ENCODE peak calls at places on chromosomes 11 and 22, in eight cellular contexts. L is IMR-90; A is body of pancreas; P is breast epithelium; Y is H9; O is Peyer's patch; X is CD8-positive, alpha-beta T cell; H is AG04450. T is an unnamed sample.

GRCh38 chr11:118635237-118635591 is 27.8 kb downstream of the PHLDB1 start:
- DNase-seq in L (no peak), A (no peak), O (no peak), X (no peak), P (no peak), H (no peak), Y (no peak), T (no peak)

GRCh38 chr11:8566613-8567210 is 27.3 kb downstream of the STK33 start:
- DNase-seq in A (no peak), H (no peak), L (peak; percentile 48), Y (no peak), P (no peak), O (no peak), X (no peak), T (no peak)

GRCh38 chr11:3626250-3626960 is 15.4 kb downstream of the ART5 start:
- DNase-seq in O (no peak), P (no peak), X (no peak), L (no peak), Y (peak; percentile 57), H (no peak), A (peak; percentile 62), T (no peak)

GRCh38 chr22:44338183-44338812 is 25.5 kb upstream of the SHISAL1 start:
- DNase-seq in H (no peak), X (no peak), L (no peak), A (no peak), Y (no peak), P (no peak), O (no peak), T (no peak)

GRCh38 chr22:38841211-38841610 is 2.6 kb downstream of the NPTXR start:
- DNase-seq in P (no peak), O (no peak), L (no peak), Y (no peak), A (peak; percentile 74), X (peak; percentile 8), H (no peak), T (no peak)

GRCh38 chr11:78199015-78199652 is 10.4 kb downstream of the USP35 start:
- DNase-seq in A (no peak), Y (no peak), H (no peak), X (no peak), L (no peak), P (peak; percentile 17), O (no peak), T (no peak)

GRCh38 chr11:131687291-131688055 is 317.1 kb downstream of the NTM start:
- DNase-seq in H (no peak), Y (no peak), O (no peak), A (no peak), X (no peak), P (no peak), L (no peak), T (no peak)

GRCh38 chr11:17036666-17037658 is 22.7 kb upstream of the PLEKHA7 start:
- DNase-seq in H (no peak), P (no peak), L (no peak), X (no peak), Y (peak; percentile 72), A (peak; percentile 71), O (no peak), T (no peak)

GRCh38 chr22:49119551-49119952 is 708.1 kb downstream of the BRD1 start:
- DNase-seq in A (peak; percentile 25), L (no peak), H (no peak), X (no peak), O (no peak), Y (peak; percentile 48), P (no peak), T (no peak)

GRCh38 chr22:36540867-36541642 is 12.1 kb upstream of the EIF3D start:
- DNase-seq in Y (no peak), L (no peak), X (no peak), H (no peak), O (no peak), P (no peak), A (no peak), T (no peak)

GRCh38 chr11:117515892-117516291 is 188.2 kb downstream of the CEP164 start:
- DNase-seq in A (no peak), H (no peak), L (no peak), P (no peak), O (no peak), Y (no peak), X (no peak), T (no peak)

GRCh38 chr11:24513837-24514594 is 17.2 kb downstream of the LUZP2 start:
- DNase-seq in Y (no peak), O (no peak), L (no peak), P (no peak), X (no peak), A (no peak), H (no peak), T (no peak)

GRCh38 chr11:102279641-102280170 is 37.6 kb upstream of the BIRC3 start:
- DNase-seq in X (no peak), P (no peak), Y (no peak), O (no peak), A (peak; percentile 48), H (peak; percentile 34), L (peak; percentile 84), T (no peak)
- H3K27ac ChIP-seq in X (no peak overlapping the region), P (peak overlapping the region; percentile 36), Y (no peak overlapping the region), O (peak overlapping the region; percentile 77), A (peak overlapping the region; percentile 58), H (peak overlapping the region; percentile 12), L (no peak overlapping the region), T (no peak overlapping the region)

DNA sequence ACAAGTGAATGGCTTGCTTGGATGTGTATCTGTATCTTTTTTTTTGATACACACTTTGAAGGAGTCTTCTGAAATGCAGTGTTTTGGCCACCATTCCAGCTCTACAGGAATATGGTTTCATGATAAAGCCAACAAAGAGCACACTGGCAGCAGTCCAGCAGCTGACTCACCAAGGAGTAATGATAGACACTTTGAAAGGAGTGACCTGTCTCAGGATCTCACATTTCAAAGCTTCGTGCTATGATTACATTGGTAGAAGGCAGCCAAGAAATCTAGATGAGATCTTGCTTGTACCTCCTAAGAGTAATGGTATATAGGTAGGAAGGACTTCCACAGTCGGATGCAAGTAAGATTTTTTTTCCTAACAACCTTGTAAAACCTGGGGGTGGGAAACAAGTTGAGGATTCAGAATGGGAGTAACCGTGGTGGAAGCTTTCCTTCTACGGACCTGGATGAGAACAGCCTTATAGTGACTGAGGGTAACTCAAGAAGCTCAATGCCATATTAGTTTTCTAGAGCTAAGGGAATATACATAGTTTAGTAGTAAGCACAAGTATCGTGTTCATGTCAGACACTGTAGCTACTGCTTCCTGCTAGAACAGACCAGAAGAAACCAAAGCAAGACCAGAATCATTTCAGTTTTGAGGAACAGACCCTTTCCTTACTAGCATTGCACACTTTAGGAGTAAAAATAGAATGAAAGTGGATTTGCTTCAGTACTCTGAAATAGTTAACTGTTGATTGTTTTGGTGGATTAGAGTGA is 25.0 kb downstream of the MTMR3 start:
- DNase-seq in L (peak; percentile 99), O (no peak), X (no peak), P (peak; percentile 75), H (peak; percentile 96), A (peak; percentile 89), Y (no peak), T (no peak)
- H3K27ac ChIP-seq in L (peak overlapping the region; percentile 18), O (peak overlapping the region; percentile 32), X (no peak overlapping the region), P (peak overlapping the region; percentile 27), H (peak overlapping the region; percentile 65), A (no peak overlapping the region), Y (no peak overlapping the region), T (no peak overlapping the region)

GRCh38 chr22:30292069-30292970 is 3.0 kb upstream of the CASTOR1 start:
- DNase-seq in L (no peak), P (no peak), O (no peak), Y (no peak), H (no peak), A (no peak), X (no peak), T (no peak)
- H3K27ac ChIP-seq in L (no peak overlapping the region), P (peak overlapping the region; percentile 96), O (peak overlapping the region; percentile 86), Y (no peak overlapping the region), H (no peak overlapping the region), A (peak overlapping the region; percentile 89), X (no peak overlapping the region), T (peak overlapping the region; percentile 97)

GRCh38 chr22:45549739-45550138 is 47.1 kb downstream of the FBLN1 start:
- DNase-seq in A (no peak), X (no peak), P (no peak), H (no peak), O (no peak), Y (no peak), L (no peak), T (no peak)
- H3K27ac ChIP-seq in A (no peak overlapping the region), X (no peak overlapping the region), P (peak overlapping the region; percentile 90), H (peak overlapping the region; percentile 97), O (peak overlapping the region; percentile 80), Y (no peak overlapping the region), L (peak overlapping the region; percentile 84), T (no peak overlapping the region)

DNA sequence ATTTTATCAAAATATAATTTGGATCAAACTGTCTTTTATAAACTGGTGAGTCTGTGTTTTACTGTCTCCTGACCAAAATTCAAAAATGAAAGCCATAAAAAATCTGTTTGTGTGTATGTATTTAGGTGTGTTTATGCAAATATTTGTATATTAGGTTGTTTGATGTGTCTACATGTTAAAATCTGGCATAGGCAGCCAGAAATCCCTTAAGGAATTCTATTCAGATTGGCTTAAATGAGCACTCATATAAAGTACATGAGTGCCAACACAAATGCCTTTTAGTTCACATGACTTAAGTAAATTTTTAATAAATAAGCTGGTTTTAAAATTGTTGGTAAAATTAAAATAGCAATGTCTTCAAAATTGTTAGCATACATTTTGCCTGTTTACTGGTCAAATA is 133.3 kb upstream of the GUCY1A2 start:
- DNase-seq in P (no peak), L (no peak), Y (no peak), X (no peak), O (no peak), H (no peak), A (no peak), T (no peak)
- H3K27ac ChIP-seq in P (no peak overlapping the region), L (no peak overlapping the region), Y (no peak overlapping the region), X (no peak overlapping the region), O (no peak overlapping the region), H (no peak overlapping the region), A (no peak overlapping the region), T (no peak overlapping the region)

DNA sequence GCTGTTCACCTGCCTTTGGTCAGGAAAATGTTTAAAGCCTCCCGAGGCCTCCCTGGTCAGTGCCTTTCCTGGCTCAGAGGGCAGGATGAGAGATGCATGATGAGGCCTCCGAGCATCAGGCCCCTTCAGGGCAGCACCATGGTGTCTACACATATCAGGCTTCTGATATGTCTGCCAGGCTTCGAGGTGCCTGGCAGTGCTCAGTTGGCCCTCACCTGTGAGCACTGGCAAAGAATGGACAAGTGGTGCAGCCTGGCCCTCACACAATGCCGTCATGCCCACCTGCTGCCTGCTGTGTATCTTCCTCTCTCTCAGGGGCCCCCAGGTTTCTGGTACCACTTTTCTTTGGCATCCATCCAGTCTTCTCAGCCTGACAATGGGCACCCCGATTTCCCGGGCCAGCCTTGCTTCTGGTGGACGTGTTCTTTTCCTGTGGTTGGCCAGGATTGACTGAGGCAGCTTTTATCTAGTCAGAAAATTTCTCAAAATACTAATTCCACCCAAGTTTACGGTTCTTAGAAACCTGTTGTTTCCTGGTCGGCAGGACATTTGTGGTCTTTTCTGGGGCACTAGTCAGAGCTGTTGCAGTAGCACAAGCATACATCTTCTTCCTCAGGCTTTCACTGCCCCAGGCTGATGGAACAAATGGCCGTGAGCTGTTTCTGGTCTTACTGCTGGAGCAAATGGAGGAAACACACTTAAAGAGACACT is 76.8 kb upstream of the SUSD2 start:
- DNase-seq in Y (no peak), P (no peak), O (no peak), H (no peak), L (no peak), A (no peak), X (no peak), T (no peak)
- H3K27ac ChIP-seq in Y (no peak overlapping the region), P (no peak overlapping the region), O (no peak overlapping the region), H (no peak overlapping the region), L (no peak overlapping the region), A (no peak overlapping the region), X (no peak overlapping the region), T (peak overlapping the region; percentile 33)